ENCODE peak calls at places on chromosome 5, in five cellular contexts. L is PC-9, J is GM23338, D is neural progenitor cell, Y is fibroblast of lung. F is an unnamed sample.

GRCh38 chr5:61051267-61051666 is 106.3 kb downstream of the NDUFAF2 start:
- DNase-seq in Y (peak; percentile 72), D (no peak), L (peak; percentile 70), J (no peak), F (no peak)

GRCh38 chr5:138303365-138303764 is 28.2 kb downstream of the CDC25C start:
- DNase-seq in J (no peak), Y (peak; percentile 43), D (no peak), L (no peak), F (no peak)

GRCh38 chr5:89901983-89902382 is 507.6 kb downstream of the CETN3 start:
- DNase-seq in D (no peak), J (no peak), L (no peak), Y (no peak), F (no peak)

GRCh38 chr5:177608243-177609075 is 8.5 kb downstream of the B4GALT7 start:
- DNase-seq in J (no peak), L (no peak), D (no peak), Y (no peak), F (no peak)

GRCh38 chr5:168327451-168327850 is 36.0 kb downstream of the WWC1 start:
- DNase-seq in D (no peak), L (no peak), Y (no peak), J (no peak), F (no peak)

GRCh38 chr5:89277791-89278190 is 394.8 kb upstream of the MEF2C start:
- DNase-seq in J (no peak), Y (peak; percentile 66), D (no peak), L (no peak), F (no peak)

GRCh38 chr5:14364096-14364495 is 217.5 kb upstream of the OTULINL start:
- DNase-seq in J (no peak), Y (no peak), D (no peak), L (no peak), F (no peak)

GRCh38 chr5:34658023-34658422 is 1.9 kb downstream of the RAI14 start:
- DNase-seq in D (no peak), Y (peak; percentile 61), J (peak; percentile 38), L (no peak), F (no peak)

GRCh38 chr5:17021363-17021932 is 85.4 kb upstream of the MYO10 start:
- DNase-seq in J (no peak), Y (no peak), L (no peak), D (peak; percentile 25), F (no peak)

GRCh38 chr5:151221574-151221973 is 2.3 kb downstream of the CCDC69 start:
- DNase-seq in Y (peak; percentile 19), J (no peak), L (no peak), D (no peak), F (no peak)

DNA sequence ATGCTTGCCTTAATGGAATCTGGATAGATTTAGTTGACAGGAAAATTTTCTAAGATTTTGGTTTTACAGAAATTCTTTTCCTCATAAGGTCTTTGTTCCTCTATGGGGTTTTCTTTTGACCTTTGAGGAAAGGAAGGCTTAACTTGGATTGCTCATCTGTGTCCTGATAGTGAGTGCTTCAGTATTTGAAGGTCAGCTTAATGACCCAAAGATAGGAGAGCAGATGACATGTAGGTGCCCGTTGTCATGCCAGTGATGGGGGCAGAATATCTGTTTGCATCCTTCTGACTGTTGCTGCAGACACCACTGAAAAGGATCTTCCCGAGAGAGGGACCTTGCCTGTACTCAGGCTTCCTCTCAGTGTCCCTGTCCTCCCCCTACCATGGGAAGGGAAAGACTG is 30.9 kb downstream of the MEGF10 start:
- DNase-seq in Y (no peak), J (no peak), L (no peak), D (no peak), F (no peak)
- H2AFZ ChIP-seq in Y (no peak overlapping the region), J (no peak overlapping the region), L (no peak overlapping the region), D (no peak overlapping the region), F (no peak overlapping the region)

GRCh38 chr5:135326296-135327240 is 72.5 kb downstream of the MACROH2A1 start:
- DNase-seq in Y (no peak), L (no peak), J (peak; percentile 63), D (no peak), F (no peak)
- H2AFZ ChIP-seq in Y (no peak overlapping the region), L (no peak overlapping the region), J (no peak overlapping the region), D (no peak overlapping the region), F (no peak overlapping the region)

GRCh38 chr5:164353155-164353554 is 847.7 kb downstream of the MAT2B start:
- DNase-seq in D (no peak), Y (peak; percentile 88), J (no peak), L (no peak), F (no peak)

GRCh38 chr5:164350236-164350635 is 844.8 kb downstream of the MAT2B start:
- DNase-seq in L (no peak), J (no peak), Y (peak; percentile 56), D (no peak), F (no peak)

GRCh38 chr5:164354138-164354751 is 848.8 kb downstream of the MAT2B start:
- DNase-seq in J (no peak), L (no peak), Y (no peak), D (no peak), F (no peak)

GRCh38 chr5:164352695-164353094 is 847.3 kb downstream of the MAT2B start:
- DNase-seq in D (peak; percentile 16), Y (peak; percentile 64), L (no peak), J (peak; percentile 15), F (no peak)

DNA sequence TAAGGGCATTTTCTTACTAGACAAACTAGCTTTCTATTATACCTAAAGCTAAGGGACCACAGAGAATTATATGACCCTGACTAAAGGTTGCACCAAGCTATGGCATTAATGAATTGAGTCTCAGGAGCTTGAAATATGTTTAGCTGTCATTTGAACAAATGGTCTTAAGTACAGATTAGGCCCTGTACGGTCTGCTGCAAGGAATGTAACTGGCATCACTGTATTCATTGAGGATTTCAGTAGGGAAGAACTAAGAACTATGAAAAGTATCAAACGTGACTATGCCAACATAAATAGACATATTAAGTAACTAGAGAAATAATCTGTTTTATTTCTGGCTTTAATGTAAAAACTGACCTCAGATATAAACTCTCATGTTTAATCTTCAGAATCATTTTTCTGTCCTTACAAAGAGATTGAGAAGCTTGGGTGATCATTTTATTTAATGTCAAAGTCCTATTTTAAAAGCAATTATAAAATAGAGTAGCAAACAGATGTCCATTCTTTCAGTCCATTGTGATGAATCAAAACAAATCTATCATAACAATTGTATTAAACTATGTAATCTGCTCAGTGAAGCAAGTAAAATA is 845.9 kb downstream of the MAT2B start:
- DNase-seq in D (no peak), L (no peak), J (no peak), Y (peak; percentile 56), F (no peak)
- H2AFZ ChIP-seq in D (no peak overlapping the region), L (no peak overlapping the region), J (no peak overlapping the region), Y (no peak overlapping the region), F (no peak overlapping the region)

GRCh38 chr5:73599378-73599777 is 26.6 kb upstream of the ARHGEF28 start:
- DNase-seq in Y (no peak), J (no peak), D (no peak), L (no peak), F (no peak)

GRCh38 chr5:73606206-73606753 is 19.7 kb upstream of the ARHGEF28 start:
- DNase-seq in J (no peak), L (peak; percentile 63), D (no peak), Y (peak; percentile 35), F (no peak)

GRCh38 chr5:73605223-73606087 is 20.5 kb upstream of the ARHGEF28 start:
- DNase-seq in L (peak; percentile 86), D (no peak), J (no peak), Y (peak; percentile 54), F (peak; percentile 40)

GRCh38 chr5:73607228-73607627 is 18.8 kb upstream of the ARHGEF28 start:
- DNase-seq in D (no peak), J (no peak), Y (no peak), L (no peak), F (no peak)

DNA sequence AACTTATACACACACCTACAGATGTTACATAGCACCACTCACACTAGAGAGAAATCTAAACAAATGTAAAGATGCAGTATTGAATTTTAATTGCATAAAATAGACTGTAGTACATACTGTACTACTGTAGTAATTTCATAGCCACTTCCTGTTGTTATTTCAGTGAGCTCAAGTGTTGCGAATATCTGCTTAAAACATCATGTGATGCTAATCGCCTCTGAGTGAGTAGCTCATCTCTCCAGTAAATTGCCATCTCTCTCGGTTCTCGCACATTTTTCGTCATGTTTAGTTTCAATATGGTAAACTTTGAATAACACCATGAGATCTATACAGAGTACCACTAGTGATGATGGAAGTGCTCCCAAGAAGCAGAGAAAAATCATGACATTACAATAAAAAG is 22.0 kb upstream of the ARHGEF28 start:
- DNase-seq in L (no peak), Y (no peak), D (no peak), J (no peak), F (no peak)
- H2AFZ ChIP-seq in L (no peak overlapping the region), Y (no peak overlapping the region), D (peak overlapping the region; percentile 34), J (no peak overlapping the region), F (no peak overlapping the region)

GRCh38 chr5:51172853-51173635 is 210.2 kb upstream of the ISL1 start:
- DNase-seq in J (peak; percentile 53), D (peak; percentile 66), L (no peak), Y (no peak), F (no peak)
- H2AFZ ChIP-seq in J (no peak overlapping the region), D (no peak overlapping the region), L (no peak overlapping the region), Y (no peak overlapping the region), F (no peak overlapping the region)

DNA sequence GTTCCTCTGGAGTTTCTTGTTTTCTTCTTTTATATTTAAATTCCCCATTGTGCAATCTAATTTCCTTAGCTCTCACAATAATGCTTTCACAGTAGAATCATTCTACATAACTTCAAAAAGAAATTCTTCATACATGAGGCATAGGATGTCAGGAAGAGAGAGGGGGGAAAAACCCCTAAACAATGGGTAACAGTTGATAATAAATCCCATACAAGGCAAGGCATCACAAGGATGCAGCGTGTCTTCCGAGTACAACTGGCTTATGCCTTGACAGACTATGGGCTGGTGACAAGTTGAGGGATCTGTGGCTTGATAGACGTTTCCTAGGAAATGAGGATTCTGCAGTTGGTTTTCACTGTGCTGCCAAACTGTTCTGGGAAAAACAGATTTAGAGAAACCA is 247.4 kb downstream of the ARL15 start:
- DNase-seq in L (no peak), Y (peak; percentile 89), J (no peak), D (no peak), F (no peak)
- H2AFZ ChIP-seq in L (no peak overlapping the region), Y (no peak overlapping the region), J (no peak overlapping the region), D (no peak overlapping the region), F (no peak overlapping the region)

DNA sequence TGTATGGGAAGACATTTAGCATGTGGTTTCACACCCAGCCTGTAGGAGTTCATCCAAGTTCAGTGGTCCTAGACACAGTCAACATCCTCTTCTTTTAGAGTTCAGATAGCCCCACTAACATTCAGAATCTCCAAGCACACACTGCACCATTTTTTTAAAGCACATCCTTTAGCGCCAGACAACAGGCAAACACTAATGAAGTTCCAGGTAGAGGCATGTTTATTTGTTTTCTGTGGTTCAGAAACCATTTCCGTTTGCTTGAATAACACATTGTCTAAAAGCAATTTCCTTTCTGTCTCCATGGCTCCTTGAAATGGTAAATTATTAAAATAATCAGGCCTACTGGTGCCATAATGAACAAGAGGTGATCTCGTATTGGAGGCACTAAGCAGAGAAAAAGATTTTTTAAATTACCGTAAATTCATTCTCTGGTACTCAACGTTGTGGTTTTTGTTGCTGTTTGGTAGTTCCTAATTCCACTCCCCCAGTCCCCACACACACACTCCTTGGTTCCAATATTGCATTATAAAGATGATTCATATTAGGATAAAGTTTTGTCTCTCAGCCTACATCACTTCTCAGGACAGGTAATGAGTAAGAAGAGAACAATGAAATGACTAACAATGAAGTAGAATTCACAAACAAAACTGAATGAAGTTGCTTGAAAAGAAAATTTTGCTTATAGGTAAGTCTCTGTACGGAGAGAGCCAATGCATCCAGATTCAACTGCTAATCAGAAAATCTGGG is 153.1 kb downstream of the PCSK1 start:
- DNase-seq in Y (peak; percentile 71), L (no peak), J (no peak), D (no peak), F (peak; percentile 65)
- H2AFZ ChIP-seq in Y (no peak overlapping the region), L (no peak overlapping the region), J (no peak overlapping the region), D (no peak overlapping the region), F (peak overlapping the region; percentile 53)

GRCh38 chr5:62954578-62954977 is 376.0 kb downstream of the LRRC70 start:
- DNase-seq in L (no peak), Y (no peak), J (no peak), D (no peak), F (no peak)
- H2AFZ ChIP-seq in L (no peak overlapping the region), Y (no peak overlapping the region), J (no peak overlapping the region), D (no peak overlapping the region), F (no peak overlapping the region)

F was measured in keratinocyte.